ENCODE peak calls at places on chromosomes 1 and 21, in ten cellular contexts. One of them, this sample, is unnamed. For H3K9me3, the result is how much of the 10 kb centered on the place peaks cover.

GRCh38 chr1:17904290-17904689 is 149.2 kb downstream of the ACTL8 start:
- DNase-seq in A549: no peak
- DNase-seq in aorta: no peak
- DNase-seq in hepatocyte: no peak
- DNase-seq in left ventricle myocardium inferior: no peak
- DNase-seq in SK-N-SH: no peak
- DNase-seq in adrenal gland: no peak
- DNase-seq in OCI-LY7: no peak
- DNase-seq in transverse colon: no peak
- DNase-seq in MM.1S: no peak
- DNase-seq in this sample: no peak

GRCh38 chr1:162632234-162632666 is at the start of gene DDR2:
- DNase-seq in A549: no peak
- DNase-seq in SK-N-SH: peak
- DNase-seq in OCI-LY7: no peak
- DNase-seq in aorta: peak
- DNase-seq in left ventricle myocardium inferior: peak
- DNase-seq in adrenal gland: peak
- DNase-seq in hepatocyte: peak
- DNase-seq in MM.1S: no peak
- DNase-seq in transverse colon: peak
- DNase-seq in this sample: no peak

GRCh38 chr1:162721471-162721870 is 69.0 kb upstream of the HSD17B7 start:
- DNase-seq in MM.1S: no peak
- DNase-seq in A549: no peak
- DNase-seq in aorta: no peak
- DNase-seq in hepatocyte: no peak
- DNase-seq in transverse colon: no peak
- DNase-seq in adrenal gland: no peak
- DNase-seq in left ventricle myocardium inferior: no peak
- DNase-seq in OCI-LY7: no peak
- DNase-seq in SK-N-SH: no peak
- DNase-seq in this sample: no peak

GRCh38 chr1:204127597-204128242 is 24.1 kb downstream of the ETNK2 start:
- DNase-seq in OCI-LY7: peak
- DNase-seq in aorta: peak
- DNase-seq in A549: peak
- DNase-seq in left ventricle myocardium inferior: peak
- DNase-seq in SK-N-SH: peak
- DNase-seq in transverse colon: peak
- DNase-seq in adrenal gland: peak
- DNase-seq in MM.1S: peak
- DNase-seq in hepatocyte: peak
- DNase-seq in this sample: no peak

GRCh38 chr1:150793231-150793630 is 14.8 kb downstream of the CTSK start:
- DNase-seq in transverse colon: no peak
- DNase-seq in adrenal gland: no peak
- DNase-seq in SK-N-SH: no peak
- DNase-seq in OCI-LY7: no peak
- DNase-seq in MM.1S: no peak
- DNase-seq in aorta: no peak
- DNase-seq in left ventricle myocardium inferior: no peak
- DNase-seq in hepatocyte: no peak
- DNase-seq in A549: no peak
- DNase-seq in this sample: no peak

GRCh38 chr1:36883315-36883949 is 150.9 kb downstream of the GRIK3 start:
- DNase-seq in transverse colon: no peak
- DNase-seq in SK-N-SH: no peak
- DNase-seq in left ventricle myocardium inferior: no peak
- DNase-seq in adrenal gland: no peak
- DNase-seq in A549: no peak
- DNase-seq in OCI-LY7: no peak
- DNase-seq in hepatocyte: no peak
- DNase-seq in aorta: no peak
- DNase-seq in MM.1S: no peak
- DNase-seq in this sample: no peak

GRCh38 chr1:93874025-93874651 is 4.9 kb downstream of the DNTTIP2 start:
- DNase-seq in adrenal gland: no peak
- DNase-seq in hepatocyte: peak
- DNase-seq in A549: peak
- DNase-seq in OCI-LY7: peak
- DNase-seq in aorta: no peak
- DNase-seq in SK-N-SH: peak
- DNase-seq in left ventricle myocardium inferior: no peak
- DNase-seq in MM.1S: no peak
- DNase-seq in transverse colon: no peak
- DNase-seq in this sample: no peak

GRCh38 chr21:26117972-26118367 is 52.6 kb downstream of the APP start:
- DNase-seq in OCI-LY7: no peak
- DNase-seq in adrenal gland: no peak
- DNase-seq in A549: no peak
- DNase-seq in hepatocyte: no peak
- DNase-seq in left ventricle myocardium inferior: no peak
- DNase-seq in transverse colon: no peak
- DNase-seq in SK-N-SH: no peak
- DNase-seq in aorta: no peak
- DNase-seq in MM.1S: no peak
- DNase-seq in this sample: no peak

GRCh38 chr21:46045154-46045553 is 52.8 kb upstream of the COL6A2 start:
- DNase-seq in A549: no peak
- DNase-seq in adrenal gland: no peak
- DNase-seq in hepatocyte: no peak
- DNase-seq in transverse colon: no peak
- DNase-seq in SK-N-SH: no peak
- DNase-seq in MM.1S: no peak
- DNase-seq in OCI-LY7: no peak
- DNase-seq in left ventricle myocardium inferior: no peak
- DNase-seq in aorta: no peak
- DNase-seq in this sample: no peak

GRCh38 chr21:28227881-28228623 is 764.6 kb downstream of the LTN1 start:
- DNase-seq in left ventricle myocardium inferior: no peak
- DNase-seq in transverse colon: no peak
- DNase-seq in A549: no peak
- DNase-seq in hepatocyte: no peak
- DNase-seq in SK-N-SH: no peak
- DNase-seq in MM.1S: no peak
- DNase-seq in OCI-LY7: no peak
- DNase-seq in aorta: no peak
- DNase-seq in adrenal gland: no peak
- DNase-seq in this sample: no peak

GRCh38 chr1:155305881-155306391 is 2.7 kb upstream of the FDPS start:
- DNase-seq in hepatocyte: no peak
- DNase-seq in aorta: no peak
- DNase-seq in adrenal gland: no peak
- DNase-seq in transverse colon: no peak
- DNase-seq in SK-N-SH: no peak
- DNase-seq in OCI-LY7: no peak
- DNase-seq in A549: no peak
- DNase-seq in MM.1S: no peak
- DNase-seq in left ventricle myocardium inferior: no peak
- DNase-seq in this sample: no peak

GRCh38 chr1:158943059-158943458 is 11.7 kb downstream of the PYHIN1 start:
- DNase-seq in left ventricle myocardium inferior: no peak
- DNase-seq in OCI-LY7: no peak
- DNase-seq in hepatocyte: no peak
- DNase-seq in MM.1S: no peak
- DNase-seq in A549: no peak
- DNase-seq in aorta: no peak
- DNase-seq in SK-N-SH: no peak
- DNase-seq in adrenal gland: no peak
- DNase-seq in transverse colon: no peak
- DNase-seq in this sample: no peak

GRCh38 chr21:38267991-38268858 is 11.4 kb downstream of the KCNJ15 start:
- DNase-seq in MM.1S: peak
- DNase-seq in OCI-LY7: no peak
- DNase-seq in aorta: no peak
- DNase-seq in adrenal gland: no peak
- DNase-seq in hepatocyte: peak
- DNase-seq in SK-N-SH: no peak
- DNase-seq in transverse colon: no peak
- DNase-seq in left ventricle myocardium inferior: no peak
- DNase-seq in A549: no peak
- DNase-seq in this sample: no peak

GRCh38 chr1:233909195-233909594 is 4.7 kb downstream of the SLC35F3 start:
- DNase-seq in left ventricle myocardium inferior: no peak
- DNase-seq in hepatocyte: no peak
- DNase-seq in MM.1S: no peak
- DNase-seq in aorta: no peak
- DNase-seq in SK-N-SH: no peak
- DNase-seq in A549: peak
- DNase-seq in OCI-LY7: no peak
- DNase-seq in adrenal gland: no peak
- DNase-seq in transverse colon: no peak
- DNase-seq in this sample: no peak

GRCh38 chr1:230026572-230026971 is 40.5 kb upstream of the GALNT2 start:
- DNase-seq in aorta: no peak
- DNase-seq in adrenal gland: no peak
- DNase-seq in hepatocyte: no peak
- DNase-seq in MM.1S: no peak
- DNase-seq in SK-N-SH: no peak
- DNase-seq in A549: no peak
- DNase-seq in left ventricle myocardium inferior: no peak
- DNase-seq in OCI-LY7: no peak
- DNase-seq in transverse colon: peak
- DNase-seq in this sample: no peak

GRCh38 chr1:8419172-8419571 is 101.3 kb downstream of the SLC45A1 start:
- DNase-seq in A549: no peak
- DNase-seq in OCI-LY7: no peak
- DNase-seq in transverse colon: no peak
- DNase-seq in left ventricle myocardium inferior: no peak
- DNase-seq in aorta: no peak
- DNase-seq in MM.1S: no peak
- DNase-seq in SK-N-SH: no peak
- DNase-seq in hepatocyte: no peak
- DNase-seq in adrenal gland: no peak
- DNase-seq in this sample: no peak

DNA sequence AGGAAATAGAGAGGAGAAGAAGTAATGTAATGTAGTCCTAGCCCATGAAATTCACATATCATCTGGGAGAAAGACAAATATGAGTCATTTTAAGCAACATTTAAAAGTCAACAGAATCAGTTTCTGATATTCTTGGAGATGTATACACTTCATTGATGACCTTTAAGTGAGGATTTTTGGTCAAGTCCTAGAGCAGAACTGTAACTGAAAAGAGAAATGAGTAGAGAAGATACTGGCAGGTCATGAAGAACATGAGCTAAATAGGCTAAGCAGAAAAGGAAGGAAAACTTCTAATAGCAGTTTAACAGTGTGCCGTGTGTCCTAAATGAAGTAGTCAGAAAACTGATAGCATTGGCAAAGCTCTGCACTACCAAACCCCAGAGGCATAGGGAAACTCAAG is 4.6 kb downstream of the ZFP69B start:
- DNase-seq in OCI-LY7: no peak
- DNase-seq in transverse colon: no peak
- DNase-seq in left ventricle myocardium inferior: no peak
- DNase-seq in MM.1S: no peak
- DNase-seq in SK-N-SH: no peak
- DNase-seq in adrenal gland: no peak
- DNase-seq in A549: no peak
- DNase-seq in hepatocyte: no peak
- DNase-seq in aorta: no peak
- DNase-seq in this sample: no peak
- H3K9me3 ChIP-seq in OCI-LY7: half or more
- H3K9me3 ChIP-seq in transverse colon: half or more
- H3K9me3 ChIP-seq in left ventricle myocardium inferior: half or more
- H3K9me3 ChIP-seq in MM.1S: under half
- H3K9me3 ChIP-seq in SK-N-SH: under half
- H3K9me3 ChIP-seq in adrenal gland: under half
- H3K9me3 ChIP-seq in A549: under half
- H3K9me3 ChIP-seq in hepatocyte: half or more
- H3K9me3 ChIP-seq in aorta: under half
- H3K9me3 ChIP-seq in this sample: half or more

DNA sequence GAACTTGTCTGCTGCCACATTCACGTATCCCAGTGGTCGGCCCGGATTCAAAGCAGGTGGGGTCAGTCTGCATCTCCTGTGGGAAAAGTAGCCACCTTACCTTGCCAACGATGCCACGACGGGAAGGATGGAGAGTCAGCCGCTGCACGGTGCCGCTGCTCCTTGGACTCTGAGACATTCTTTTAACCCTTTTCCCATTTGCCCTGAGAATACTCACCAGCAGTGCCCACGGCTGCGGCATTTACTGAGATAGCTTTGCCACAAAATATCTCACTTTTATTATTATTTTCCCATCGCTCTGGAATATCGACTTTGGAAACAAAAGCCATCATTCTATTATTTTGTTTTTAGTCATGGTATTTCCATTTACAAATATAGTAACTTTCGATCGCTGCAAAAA is 15.3 kb upstream of the TTC34 start:
- DNase-seq in SK-N-SH: no peak
- DNase-seq in adrenal gland: no peak
- DNase-seq in left ventricle myocardium inferior: no peak
- DNase-seq in hepatocyte: no peak
- DNase-seq in OCI-LY7: no peak
- DNase-seq in MM.1S: no peak
- DNase-seq in transverse colon: no peak
- DNase-seq in A549: no peak
- DNase-seq in aorta: no peak
- DNase-seq in this sample: no peak
- H3K9me3 ChIP-seq in SK-N-SH: under half
- H3K9me3 ChIP-seq in adrenal gland: under half
- H3K9me3 ChIP-seq in left ventricle myocardium inferior: under half
- H3K9me3 ChIP-seq in hepatocyte: under half
- H3K9me3 ChIP-seq in OCI-LY7: under half
- H3K9me3 ChIP-seq in MM.1S: under half
- H3K9me3 ChIP-seq in transverse colon: under half
- H3K9me3 ChIP-seq in A549: under half
- H3K9me3 ChIP-seq in aorta: under half
- H3K9me3 ChIP-seq in this sample: under half

DNA sequence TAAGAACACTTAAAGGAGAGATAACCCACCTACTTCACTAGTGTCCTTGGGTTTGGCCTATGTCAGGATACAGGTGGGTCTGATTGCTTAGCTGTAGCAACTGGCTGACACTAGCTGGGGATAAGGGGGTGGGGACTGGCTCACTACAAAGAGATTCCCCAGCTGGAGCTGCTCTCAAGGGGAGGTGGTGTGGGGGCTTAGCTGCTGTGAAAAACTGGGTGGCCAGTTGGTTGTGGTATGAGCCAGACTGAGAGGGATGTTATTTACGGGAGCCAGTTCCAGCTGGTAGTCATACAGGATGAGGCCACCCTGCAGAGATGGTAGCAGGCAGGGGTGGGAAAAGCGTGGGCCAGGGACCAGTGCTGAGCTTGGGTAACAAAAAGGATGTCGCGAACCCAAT is 203.9 kb upstream of the C21orf91 start:
- DNase-seq in OCI-LY7: no peak
- DNase-seq in MM.1S: no peak
- DNase-seq in A549: no peak
- DNase-seq in aorta: no peak
- DNase-seq in adrenal gland: no peak
- DNase-seq in hepatocyte: no peak
- DNase-seq in SK-N-SH: no peak
- DNase-seq in left ventricle myocardium inferior: no peak
- DNase-seq in transverse colon: no peak
- DNase-seq in this sample: no peak
- H3K9me3 ChIP-seq in OCI-LY7: under half
- H3K9me3 ChIP-seq in MM.1S: under half
- H3K9me3 ChIP-seq in A549: under half
- H3K9me3 ChIP-seq in aorta: under half
- H3K9me3 ChIP-seq in adrenal gland: under half
- H3K9me3 ChIP-seq in hepatocyte: under half
- H3K9me3 ChIP-seq in SK-N-SH: under half
- H3K9me3 ChIP-seq in left ventricle myocardium inferior: under half
- H3K9me3 ChIP-seq in transverse colon: under half
- H3K9me3 ChIP-seq in this sample: under half

GRCh38 chr1:246987083-246987690 is 20.7 kb downstream of the ZNF695 start:
- DNase-seq in left ventricle myocardium inferior: no peak
- DNase-seq in hepatocyte: no peak
- DNase-seq in SK-N-SH: no peak
- DNase-seq in aorta: no peak
- DNase-seq in adrenal gland: no peak
- DNase-seq in MM.1S: no peak
- DNase-seq in A549: no peak
- DNase-seq in transverse colon: no peak
- DNase-seq in OCI-LY7: no peak
- DNase-seq in this sample: no peak
- H3K9me3 ChIP-seq in left ventricle myocardium inferior: half or more
- H3K9me3 ChIP-seq in hepatocyte: under half
- H3K9me3 ChIP-seq in SK-N-SH: under half
- H3K9me3 ChIP-seq in aorta: under half
- H3K9me3 ChIP-seq in adrenal gland: under half
- H3K9me3 ChIP-seq in MM.1S: under half
- H3K9me3 ChIP-seq in A549: half or more
- H3K9me3 ChIP-seq in transverse colon: half or more
- H3K9me3 ChIP-seq in OCI-LY7: half or more
- H3K9me3 ChIP-seq in this sample: half or more

This sample was measured in CD4-positive, alpha-beta T cell.